ENCODE peak calls at places on chromosomes 12 and 14, in ten cellular contexts. I, F, V, Z, A, J, H, X, E and G are unnamed samples.
A peak's percentile ranks its signal among the peaks of the same experiment; 100 is the strongest.

GRCh38 chr14:30725763-30726162 is 103.6 kb downstream of the SCFD1 start:
- DNase-seq in J (no peak), I (no peak), X (no peak), V (no peak), E (no peak), A (no peak), Z (no peak), F (peak; percentile 8), H (no peak), G (no peak)

GRCh38 chr12:103933237-103933636 is 3.0 kb downstream of the HSP90B1 start:
- DNase-seq in I (no peak), F (no peak), H (no peak), V (no peak), X (no peak), E (no peak), Z (no peak), J (no peak), A (no peak), G (no peak)

GRCh38 chr14:31837056-31837455 is 240.0 kb upstream of the ARHGAP5 start:
- DNase-seq in Z (no peak), J (no peak), A (no peak), F (no peak), V (no peak), X (no peak), E (no peak), I (no peak), H (no peak), G (no peak)

GRCh38 chr14:63867926-63868921 is 15.4 kb downstream of the SYNE2 start:
- DNase-seq in F (no peak), E (no peak), H (no peak), A (no peak), I (no peak), Z (no peak), X (no peak), J (no peak), V (peak; percentile 55), G (peak; percentile 51)

GRCh38 chr14:55274760-55275159 is 3.5 kb downstream of the FBXO34 start:
- DNase-seq in F (peak; percentile 52), X (no peak), I (no peak), A (no peak), J (no peak), Z (no peak), E (no peak), H (no peak), V (no peak), G (peak; percentile 29)

GRCh38 chr14:52266179-52266578 is 1.3 kb upstream of the PTGDR start:
- DNase-seq in H (no peak), J (no peak), F (peak; percentile 82), A (no peak), I (no peak), X (no peak), Z (no peak), E (no peak), V (no peak), G (peak; percentile 45)

GRCh38 chr12:118813778-118814359 is 167.5 kb upstream of the SRRM4 start:
- DNase-seq in V (no peak), X (no peak), A (no peak), H (no peak), I (no peak), F (no peak), E (no peak), Z (no peak), J (no peak), G (no peak)

GRCh38 chr12:115916910-115917668 is 360.4 kb downstream of the MED13L start:
- DNase-seq in J (peak; percentile 13), F (peak; percentile 15), I (peak; percentile 60), X (peak; percentile 94), V (peak; percentile 5), A (no peak), Z (no peak), E (peak; percentile 81), H (no peak), G (peak; percentile 68)

GRCh38 chr14:49593016-49593415 is 5.7 kb upstream of the LRR1 start:
- DNase-seq in H (no peak), X (no peak), J (no peak), V (peak; percentile 40), F (peak; percentile 50), E (no peak), Z (no peak), A (no peak), I (no peak), G (peak; percentile 37)

GRCh38 chr14:99701260-99701659 is 17.2 kb downstream of the CYP46A1 start:
- DNase-seq in V (no peak), F (no peak), E (no peak), X (no peak), A (no peak), Z (no peak), H (no peak), I (no peak), J (no peak), G (peak; percentile 10)

GRCh38 chr14:99699071-99699760 is 15.1 kb downstream of the CYP46A1 start:
- DNase-seq in H (no peak), F (no peak), X (no peak), I (no peak), A (no peak), V (no peak), E (no peak), J (no peak), Z (no peak), G (no peak)

GRCh38 chr14:99698642-99699041 is 14.5 kb downstream of the CYP46A1 start:
- DNase-seq in F (peak; percentile 17), Z (no peak), X (no peak), J (no peak), E (no peak), I (no peak), V (no peak), A (no peak), H (no peak), G (no peak)

GRCh38 chr14:99698236-99698635 is 14.1 kb downstream of the CYP46A1 start:
- DNase-seq in I (no peak), X (no peak), A (no peak), J (no peak), Z (no peak), E (no peak), H (no peak), F (no peak), V (no peak), G (no peak)

DNA sequence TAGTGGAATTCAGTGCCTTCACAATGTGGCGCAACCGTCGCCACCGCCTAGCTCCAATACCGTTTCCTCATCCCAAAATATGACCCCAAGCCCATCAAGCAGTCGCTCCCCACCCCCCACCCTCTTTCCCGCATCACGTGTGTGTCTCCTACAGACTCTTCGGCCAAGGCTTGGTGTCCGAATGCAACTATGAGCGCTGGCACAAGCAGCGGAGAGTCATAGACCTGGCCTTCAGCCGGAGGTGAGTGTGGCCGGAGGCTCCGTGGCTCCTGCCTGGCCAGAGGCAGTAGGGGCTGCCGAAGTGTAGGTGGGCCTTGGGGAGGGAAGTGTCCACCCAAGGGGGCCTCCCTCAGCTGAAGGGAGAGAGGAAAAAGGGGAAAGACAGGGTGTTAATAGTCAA is 15.8 kb downstream of the CYP46A1 start:
- DNase-seq in X (no peak), H (no peak), F (no peak), I (no peak), J (no peak), V (no peak), A (no peak), Z (no peak), E (no peak), G (no peak)
- H3K4me3 ChIP-seq in X (no peak overlapping the region), H (no peak overlapping the region), F (no peak overlapping the region), I (no peak overlapping the region), J (no peak overlapping the region), V (no peak overlapping the region), A (no peak overlapping the region), Z (no peak overlapping the region), E (no peak overlapping the region), G (no peak overlapping the region)

GRCh38 chr14:24251880-24252288 is 9.5 kb upstream of the TINF2 start:
- DNase-seq in I (no peak), H (no peak), J (no peak), F (peak; percentile 54), A (no peak), E (no peak), X (no peak), Z (no peak), V (peak; percentile 12), G (peak; percentile 39)
- TF ChIP-seq CTCF in I (no peak), H (no peak), J (no peak), F (peak; percentile 34), A (no peak), E (no peak), X (no peak), Z (peak; percentile 15), V (peak; percentile 2), G (no peak)

DNA sequence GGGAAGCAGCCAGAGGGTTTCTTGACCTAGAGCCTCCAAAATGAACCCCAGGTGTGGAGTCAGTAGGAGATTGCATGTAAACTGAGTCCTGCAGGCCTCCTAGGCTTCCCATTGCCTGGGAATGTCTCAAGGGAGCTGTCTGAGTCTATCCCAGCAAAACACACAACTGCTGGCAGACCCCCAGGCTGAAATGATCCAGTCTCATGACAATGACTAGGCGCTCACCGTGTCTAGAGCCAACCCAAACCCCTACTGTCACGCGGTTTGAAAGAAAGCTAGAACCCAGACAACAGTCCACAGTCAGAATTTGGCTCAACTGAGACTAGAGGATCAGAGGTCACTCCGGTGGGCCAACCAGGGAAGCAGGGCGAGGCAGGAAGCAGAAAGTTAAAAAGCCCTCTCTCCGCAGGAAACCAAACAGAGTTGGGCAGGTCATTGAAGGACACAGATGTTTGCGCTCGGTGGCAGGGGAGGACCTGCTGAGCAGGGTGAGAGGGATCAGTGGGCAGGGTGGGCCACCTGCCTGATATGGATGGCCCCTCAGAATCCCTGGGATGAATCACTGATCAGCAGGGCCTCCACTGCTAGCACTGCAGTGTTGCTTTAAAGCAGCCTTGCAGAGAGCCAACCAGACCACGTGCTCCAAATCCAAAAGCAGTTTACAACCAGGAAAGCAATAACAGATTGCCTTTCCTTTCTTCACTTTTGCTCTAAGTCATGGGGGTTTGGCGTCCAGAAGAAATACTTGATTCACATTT is 23.8 kb downstream of the ACTN1 start:
- DNase-seq in X (no peak), A (no peak), E (no peak), H (no peak), F (no peak), V (peak; percentile 44), Z (no peak), J (peak; percentile 93), I (no peak), G (no peak)
- H3K4me3 ChIP-seq in X (no peak overlapping the region), A (no peak overlapping the region), E (no peak overlapping the region), H (no peak overlapping the region), F (no peak overlapping the region), V (no peak overlapping the region), Z (no peak overlapping the region), J (no peak overlapping the region), I (no peak overlapping the region), G (no peak overlapping the region)

DNA sequence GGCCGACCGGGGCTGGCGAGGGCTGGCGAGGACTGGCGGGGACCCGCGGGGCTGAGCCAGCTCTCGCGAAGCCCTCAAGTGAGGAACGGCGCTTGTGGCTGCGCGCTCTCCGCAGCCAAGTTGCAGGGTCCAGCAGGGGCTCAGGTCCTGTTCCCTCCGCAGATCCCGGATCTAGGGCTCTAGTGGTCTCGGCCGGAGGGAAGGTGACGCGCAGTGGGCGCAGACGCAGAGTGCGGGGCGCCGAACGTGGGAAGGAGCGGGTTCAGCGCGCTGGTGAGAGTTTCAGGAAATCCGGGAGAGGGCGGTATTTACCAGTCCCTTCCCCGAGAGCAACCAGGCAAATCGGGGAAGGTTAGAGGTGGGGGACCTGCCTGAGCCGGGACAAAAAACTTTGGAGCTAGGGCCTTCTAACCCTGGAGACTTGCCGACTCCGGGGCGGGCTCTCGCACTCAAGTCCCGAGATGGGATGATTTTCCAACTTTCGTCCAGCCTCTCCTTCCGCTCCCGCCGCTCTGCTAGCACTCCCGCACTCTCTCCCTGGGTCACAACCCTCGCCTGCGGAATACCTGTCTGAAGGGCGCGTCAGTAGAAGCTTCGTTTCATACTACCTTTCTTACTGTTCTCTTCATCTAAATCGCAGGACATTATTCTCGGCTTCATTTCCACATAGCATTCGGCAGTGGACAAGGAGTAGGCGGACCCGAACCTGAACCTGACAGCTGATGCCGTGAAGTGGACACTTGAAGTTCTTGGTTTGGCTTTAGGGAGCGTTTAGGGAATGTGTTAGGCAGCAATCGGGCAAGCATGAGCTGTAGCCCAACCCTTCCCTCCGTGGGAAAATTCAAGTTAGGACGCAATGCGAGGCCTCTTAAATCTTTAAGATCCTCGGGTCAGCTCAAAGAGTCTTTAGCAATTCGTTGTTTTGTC is 13.6 kb upstream of the PAX9 start:
- DNase-seq in X (no peak), F (peak; percentile 14), Z (no peak), E (no peak), J (peak; percentile 61), H (no peak), A (no peak), V (peak; percentile 40), I (peak; percentile 47), G (peak; percentile 74)
- TF ChIP-seq CTCF in X (no peak), F (no peak), Z (peak; percentile 60), E (no peak), J (peak; percentile 97), H (peak; percentile 66), A (peak; percentile 56), V (peak; percentile 47), I (peak; percentile 73), G (peak; percentile 70)